ENCODE peak calls at places on chromosomes 2 and 18, in four cellular contexts. U is sigmoid colon, L is ovary, A is SK-N-SH. M is an unnamed sample.

GRCh38 chr2:174561283-174562275 is 36.0 kb downstream of the WIPF1 start:
- DNase-seq in U (peak), L (peak), A (no peak), M (no peak)

GRCh38 chr18:57088883-57089282 is 58.0 kb upstream of the BOD1L2 start:
- DNase-seq in U (no peak), L (no peak), A (no peak), M (no peak)

GRCh38 chr2:43104106-43104505 is 122.3 kb downstream of the ZFP36L2 start:
- DNase-seq in U (peak), L (no peak), A (no peak), M (no peak)

GRCh38 chr18:13353424-13353823 is 134.9 kb downstream of the LDLRAD4 start:
- DNase-seq in U (no peak), L (no peak), A (no peak), M (no peak)

GRCh38 chr2:181985632-181986205 is at the start of gene PPP1R1C:
- DNase-seq in U (no peak), L (no peak), A (no peak), M (no peak)

GRCh38 chr2:96891591-96892333 is 21.9 kb upstream of the SEMA4C start:
- DNase-seq in U (no peak), L (peak), A (no peak), M (no peak)

GRCh38 chr18:60050821-60051220 is 151.0 kb downstream of the PMAIP1 start:
- DNase-seq in U (no peak), L (no peak), A (no peak), M (no peak)

GRCh38 chr2:13662055-13662454 is 945.3 kb downstream of the TRIB2 start:
- DNase-seq in U (no peak), L (no peak), A (no peak), M (no peak)

GRCh38 chr2:147715807-147716206 is 129.0 kb upstream of the ACVR2A start:
- DNase-seq in U (no peak), L (no peak), A (no peak), M (no peak)

GRCh38 chr2:226057365-226057764 is 657.9 kb downstream of the NYAP2 start:
- DNase-seq in U (no peak), L (no peak), A (no peak), M (no peak)

GRCh38 chr18:58615150-58616132 is 13.4 kb downstream of the ALPK2 start:
- DNase-seq in U (no peak), L (no peak), A (no peak), M (no peak)

GRCh38 chr2:232238108-232238507 is 140.4 kb upstream of the ALPP start:
- DNase-seq in U (no peak), L (no peak), A (no peak), M (no peak)

GRCh38 chr2:126200538-126200937 is 455.4 kb upstream of the GYPC start:
- DNase-seq in U (no peak), L (no peak), A (no peak), M (no peak)

GRCh38 chr2:12441750-12442626 is 274.7 kb upstream of the TRIB2 start:
- DNase-seq in U (no peak), L (no peak), A (no peak), M (no peak)

GRCh38 chr2:109058802-109059201 is 69.8 kb upstream of the EDAR start:
- DNase-seq in U (no peak), L (no peak), A (no peak), M (no peak)

GRCh38 chr2:10810175-10811161 is 2.1 kb downstream of the PDIA6 start:
- DNase-seq in U (peak), L (no peak), A (peak), M (no peak)

GRCh38 chr2:85826990-85827878 is 61.6 kb downstream of the ST3GAL5 start:
- DNase-seq in U (peak), L (peak), A (peak), M (peak)

GRCh38 chr2:235765181-235765820 is 271.5 kb downstream of the AGAP1 start:
- DNase-seq in U (peak), L (peak), A (no peak), M (no peak)

GRCh38 chr2:54570925-54571694 is 115.0 kb downstream of the SPTBN1 start:
- DNase-seq in U (peak), L (no peak), A (peak), M (no peak)

GRCh38 chr2:215879977-215880940 is 133.1 kb downstream of the MREG start:
- DNase-seq in U (no peak), L (no peak), A (no peak), M (no peak)

GRCh38 chr2:128452536-128453530 is 134.2 kb upstream of the HS6ST1 start:
- DNase-seq in U (no peak), L (no peak), A (no peak), M (no peak)

GRCh38 chr18:62769216-62769615 is 53.9 kb downstream of the PHLPP1 start:
- DNase-seq in U (no peak), L (no peak), A (no peak), M (no peak)

GRCh38 chr18:77141401-77142118 is 9.0 kb upstream of the MBP start:
- DNase-seq in U (no peak), L (no peak), A (no peak), M (no peak)
- TF ChIP-seq CTCF in U (no peak), L (no peak), A (no peak), M (no peak)

GRCh38 chr2:229780856-229781773 is 66.8 kb upstream of the DNER start:
- DNase-seq in U (no peak), L (no peak), A (peak), M (no peak)
- TF ChIP-seq CTCF in U (no peak), L (peak), A (peak), M (no peak)

GRCh38 chr2:119387381-119388129 is 20.8 kb downstream of the DBI start:
- DNase-seq in U (peak), L (peak), A (peak), M (peak)
- TF ChIP-seq CTCF in U (no peak), L (no peak), A (no peak), M (no peak)

GRCh38 chr2:145595296-145595695 is 1075.4 kb upstream of the ZEB2 start:
- DNase-seq in U (no peak), L (no peak), A (no peak), M (no peak)

GRCh38 chr2:145593280-145593679 is 1073.4 kb upstream of the ZEB2 start:
- DNase-seq in U (no peak), L (no peak), A (no peak), M (no peak)

GRCh38 chr2:145592362-145592761 is 1072.4 kb upstream of the ZEB2 start:
- DNase-seq in U (no peak), L (no peak), A (no peak), M (no peak)

GRCh38 chr2:145597011-145597410 is 1077.1 kb upstream of the ZEB2 start:
- DNase-seq in U (no peak), L (no peak), A (no peak), M (no peak)

DNA sequence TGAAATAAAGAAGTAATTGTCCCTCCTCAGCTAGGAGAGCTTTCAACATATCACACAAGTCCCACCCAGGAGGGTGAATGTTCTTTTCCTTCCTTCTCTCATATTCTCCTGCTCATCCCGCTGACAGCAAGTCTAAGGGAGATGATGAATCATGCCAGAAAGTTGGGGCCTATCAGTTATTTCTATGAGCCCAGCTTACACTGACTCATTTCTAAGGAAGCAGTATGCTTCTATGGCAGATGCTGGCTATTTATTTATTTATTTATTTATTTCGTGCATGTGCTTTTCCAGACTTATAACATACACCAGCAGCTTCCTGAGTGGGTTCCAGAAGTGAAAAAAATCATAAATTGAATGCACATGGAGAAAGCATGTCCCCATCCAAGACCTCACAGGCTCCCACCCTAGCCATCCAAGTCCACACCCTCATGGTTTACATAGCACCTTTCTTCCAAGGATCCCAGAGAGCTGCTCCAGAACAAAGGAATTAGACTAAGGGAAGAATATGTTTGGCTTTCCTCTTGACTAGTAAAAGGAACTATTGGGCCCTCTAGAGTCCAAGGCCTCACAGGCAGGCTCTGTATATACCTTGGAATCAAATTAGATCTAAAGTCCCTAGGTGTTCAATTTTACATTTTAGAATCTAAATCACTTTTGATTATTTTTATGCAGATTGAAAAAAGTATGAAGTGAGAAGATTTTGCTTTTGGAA is 1074.2 kb upstream of the ZEB2 start:
- DNase-seq in U (no peak), L (no peak), A (no peak), M (no peak)
- TF ChIP-seq CTCF in U (no peak), L (no peak), A (peak), M (no peak)

GRCh38 chr2:202491514-202491913 is 115.4 kb downstream of the BMPR2 start:
- DNase-seq in U (no peak), L (no peak), A (no peak), M (no peak)
- TF ChIP-seq CTCF in U (no peak), L (no peak), A (no peak), M (no peak)

GRCh38 chr18:79123948-79124347 is 54.8 kb downstream of the ATP9B start:
- DNase-seq in U (no peak), L (no peak), A (no peak), M (no peak)
- TF ChIP-seq CTCF in U (no peak), L (no peak), A (no peak), M (no peak)

GRCh38 chr2:61763605-61764034 is 90.2 kb downstream of the FAM161A start:
- DNase-seq in U (peak), L (peak), A (peak), M (peak)
- TF ChIP-seq CTCF in U (no peak), L (peak), A (peak), M (no peak)